ENCODE peak calls at places on chromosomes 7 and 10, in four cellular contexts. One of them, this sample, is unnamed.
A peak's percentile ranks its signal among the peaks of the same experiment; 100 is the strongest.

GRCh38 chr7:44563171-44563679 is 10.5 kb downstream of the DDX56 start:
- ATAC-seq in naive thymus-derived CD4-positive, alpha-beta T cell: no peak
- ATAC-seq in left ventricle myocardium superior: no peak
- ATAC-seq in Panc1: peak; percentile 27
- ATAC-seq in this sample: no peak

GRCh38 chr7:103660455-103661371 is 214.7 kb upstream of the SLC26A5 start:
- ATAC-seq in naive thymus-derived CD4-positive, alpha-beta T cell: no peak
- ATAC-seq in left ventricle myocardium superior: no peak
- ATAC-seq in Panc1: no peak
- ATAC-seq in this sample: no peak

GRCh38 chr7:122137291-122138077 is 6.6 kb downstream of the AASS start:
- ATAC-seq in Panc1: no peak
- ATAC-seq in naive thymus-derived CD4-positive, alpha-beta T cell: no peak
- ATAC-seq in left ventricle myocardium superior: peak; percentile 37
- ATAC-seq in this sample: no peak

GRCh38 chr7:155699180-155699579 is 54.7 kb downstream of the RBM33 start:
- ATAC-seq in naive thymus-derived CD4-positive, alpha-beta T cell: no peak
- ATAC-seq in left ventricle myocardium superior: no peak
- ATAC-seq in Panc1: no peak
- ATAC-seq in this sample: no peak

GRCh38 chr7:117839507-117839906 is 33.7 kb downstream of the CTTNBP2 start:
- ATAC-seq in Panc1: no peak
- ATAC-seq in left ventricle myocardium superior: no peak
- ATAC-seq in naive thymus-derived CD4-positive, alpha-beta T cell: no peak
- ATAC-seq in this sample: no peak

GRCh38 chr10:13913890-13914289 is 327.1 kb downstream of the PRPF18 start:
- ATAC-seq in left ventricle myocardium superior: no peak
- ATAC-seq in Panc1: no peak
- ATAC-seq in naive thymus-derived CD4-positive, alpha-beta T cell: no peak
- ATAC-seq in this sample: no peak

GRCh38 chr7:37405128-37405527 is 43.5 kb downstream of the ELMO1 start:
- ATAC-seq in naive thymus-derived CD4-positive, alpha-beta T cell: no peak
- ATAC-seq in Panc1: no peak
- ATAC-seq in left ventricle myocardium superior: peak; percentile 11
- ATAC-seq in this sample: no peak

GRCh38 chr7:155236386-155236785 is 61.3 kb upstream of the INSIG1 start:
- ATAC-seq in naive thymus-derived CD4-positive, alpha-beta T cell: no peak
- ATAC-seq in left ventricle myocardium superior: no peak
- ATAC-seq in Panc1: peak; percentile 44
- ATAC-seq in this sample: no peak

GRCh38 chr10:11913184-11913641 is 90.1 kb downstream of the PROSER2 start:
- ATAC-seq in left ventricle myocardium superior: no peak
- ATAC-seq in naive thymus-derived CD4-positive, alpha-beta T cell: no peak
- ATAC-seq in Panc1: no peak
- ATAC-seq in this sample: no peak

GRCh38 chr7:143394068-143394467 is 12.9 kb downstream of the ZYX start:
- ATAC-seq in naive thymus-derived CD4-positive, alpha-beta T cell: no peak
- ATAC-seq in left ventricle myocardium superior: no peak
- ATAC-seq in Panc1: no peak
- ATAC-seq in this sample: no peak

GRCh38 chr10:55019461-55019860 is 218.4 kb upstream of the PCDH15 start:
- ATAC-seq in left ventricle myocardium superior: peak; percentile 56
- ATAC-seq in Panc1: no peak
- ATAC-seq in naive thymus-derived CD4-positive, alpha-beta T cell: no peak
- ATAC-seq in this sample: no peak

GRCh38 chr7:35971133-35971995 is 170.5 kb downstream of the SEPTIN7 start:
- ATAC-seq in naive thymus-derived CD4-positive, alpha-beta T cell: peak; percentile 54
- ATAC-seq in left ventricle myocardium superior: peak; percentile 79
- ATAC-seq in Panc1: peak; percentile 96
- ATAC-seq in this sample: no peak

GRCh38 chr7:50404392-50404791 is 45.8 kb downstream of the FIGNL1 start:
- ATAC-seq in Panc1: peak; percentile 67
- ATAC-seq in left ventricle myocardium superior: no peak
- ATAC-seq in naive thymus-derived CD4-positive, alpha-beta T cell: peak; percentile 26
- ATAC-seq in this sample: no peak

GRCh38 chr10:5595591-5596590 is 70.5 kb downstream of the ASB13 start:
- ATAC-seq in left ventricle myocardium superior: no peak
- ATAC-seq in naive thymus-derived CD4-positive, alpha-beta T cell: no peak
- ATAC-seq in Panc1: peak; percentile 84
- ATAC-seq in this sample: peak; percentile 70

GRCh38 chr7:35967366-35968139 is 166.7 kb downstream of the SEPTIN7 start:
- ATAC-seq in Panc1: no peak
- ATAC-seq in left ventricle myocardium superior: no peak
- ATAC-seq in naive thymus-derived CD4-positive, alpha-beta T cell: no peak
- ATAC-seq in this sample: no peak

GRCh38 chr10:30639946-30640786 is 10.6 kb upstream of the LYZL2 start:
- ATAC-seq in Panc1: no peak
- ATAC-seq in naive thymus-derived CD4-positive, alpha-beta T cell: peak; percentile 34
- ATAC-seq in left ventricle myocardium superior: peak; percentile 52
- ATAC-seq in this sample: peak; percentile 50

GRCh38 chr10:44879531-44879899 is 31.6 kb upstream of the TMEM72 start:
- ATAC-seq in naive thymus-derived CD4-positive, alpha-beta T cell: no peak
- ATAC-seq in left ventricle myocardium superior: peak; percentile 25
- ATAC-seq in Panc1: peak; percentile 6
- ATAC-seq in this sample: no peak

GRCh38 chr7:24911213-24911603 is 68.8 kb downstream of the OSBPL3 start:
- ATAC-seq in naive thymus-derived CD4-positive, alpha-beta T cell: peak; percentile 84
- ATAC-seq in left ventricle myocardium superior: peak; percentile 35
- ATAC-seq in Panc1: no peak
- ATAC-seq in this sample: peak; percentile 7

GRCh38 chr7:128155100-128155763 is 85.8 kb upstream of the LEP start:
- ATAC-seq in Panc1: no peak
- ATAC-seq in naive thymus-derived CD4-positive, alpha-beta T cell: peak; percentile 61
- ATAC-seq in left ventricle myocardium superior: no peak
- ATAC-seq in this sample: peak; percentile 38

GRCh38 chr7:24024689-24025088 is 259.3 kb upstream of the NPY start:
- ATAC-seq in Panc1: no peak
- ATAC-seq in left ventricle myocardium superior: no peak
- ATAC-seq in naive thymus-derived CD4-positive, alpha-beta T cell: no peak
- ATAC-seq in this sample: no peak

GRCh38 chr10:86957471-86958108 is at the start of gene MMRN2:
- ATAC-seq in Panc1: no peak
- ATAC-seq in naive thymus-derived CD4-positive, alpha-beta T cell: no peak
- ATAC-seq in left ventricle myocardium superior: peak; percentile 5
- ATAC-seq in this sample: no peak

GRCh38 chr10:33120700-33121099 is 162.7 kb upstream of the ITGB1 start:
- ATAC-seq in naive thymus-derived CD4-positive, alpha-beta T cell: no peak
- ATAC-seq in Panc1: no peak
- ATAC-seq in left ventricle myocardium superior: no peak
- ATAC-seq in this sample: peak; percentile 85

GRCh38 chr7:35818513-35818912 is 17.7 kb downstream of the SEPTIN7 start:
- ATAC-seq in Panc1: no peak
- ATAC-seq in left ventricle myocardium superior: no peak
- ATAC-seq in naive thymus-derived CD4-positive, alpha-beta T cell: no peak
- ATAC-seq in this sample: peak; percentile 52

GRCh38 chr7:18117482-18117881 is 89.8 kb upstream of the PRPS1L1 start:
- ATAC-seq in Panc1: no peak
- ATAC-seq in left ventricle myocardium superior: no peak
- ATAC-seq in naive thymus-derived CD4-positive, alpha-beta T cell: no peak
- ATAC-seq in this sample: no peak

GRCh38 chr10:11012476-11012875 is 5.2 kb upstream of the CELF2 start:
- ATAC-seq in naive thymus-derived CD4-positive, alpha-beta T cell: no peak
- ATAC-seq in Panc1: no peak
- ATAC-seq in left ventricle myocardium superior: peak; percentile 63
- ATAC-seq in this sample: no peak

GRCh38 chr7:4740796-4741195 is 34.6 kb upstream of the AP5Z1 start:
- ATAC-seq in naive thymus-derived CD4-positive, alpha-beta T cell: no peak
- ATAC-seq in left ventricle myocardium superior: no peak
- ATAC-seq in Panc1: no peak
- ATAC-seq in this sample: no peak

GRCh38 chr10:104170610-104171269 is 48.8 kb downstream of the SFR1 start:
- ATAC-seq in naive thymus-derived CD4-positive, alpha-beta T cell: peak; percentile 93
- ATAC-seq in Panc1: no peak
- ATAC-seq in left ventricle myocardium superior: no peak
- ATAC-seq in this sample: no peak

GRCh38 chr7:151313857-151314256 is 27.8 kb upstream of the NUB1 start:
- ATAC-seq in naive thymus-derived CD4-positive, alpha-beta T cell: no peak
- ATAC-seq in left ventricle myocardium superior: peak; percentile 93
- ATAC-seq in Panc1: peak; percentile 77
- ATAC-seq in this sample: peak; percentile 73

GRCh38 chr10:27844223-27844622 is 98.6 kb upstream of the MKX start:
- ATAC-seq in left ventricle myocardium superior: peak; percentile 60
- ATAC-seq in naive thymus-derived CD4-positive, alpha-beta T cell: no peak
- ATAC-seq in Panc1: no peak
- ATAC-seq in this sample: no peak

GRCh38 chr7:31059551-31059950 is 7.4 kb downstream of the ADCYAP1R1 start:
- ATAC-seq in naive thymus-derived CD4-positive, alpha-beta T cell: no peak
- ATAC-seq in left ventricle myocardium superior: peak; percentile 30
- ATAC-seq in Panc1: no peak
- ATAC-seq in this sample: no peak

GRCh38 chr7:123594813-123595241 is 6.8 kb upstream of the ASB15 start:
- ATAC-seq in Panc1: no peak
- ATAC-seq in naive thymus-derived CD4-positive, alpha-beta T cell: no peak
- ATAC-seq in left ventricle myocardium superior: no peak
- ATAC-seq in this sample: no peak

GRCh38 chr10:15856328-15857000 is 3.8 kb downstream of the MINDY3 start:
- ATAC-seq in naive thymus-derived CD4-positive, alpha-beta T cell: no peak
- ATAC-seq in left ventricle myocardium superior: no peak
- ATAC-seq in Panc1: no peak
- ATAC-seq in this sample: no peak

GRCh38 chr10:103241262-103242011 is 4.2 kb upstream of the RPEL1 start:
- ATAC-seq in left ventricle myocardium superior: peak; percentile 25
- ATAC-seq in Panc1: peak; percentile 85
- ATAC-seq in naive thymus-derived CD4-positive, alpha-beta T cell: peak; percentile 83
- ATAC-seq in this sample: no peak

GRCh38 chr7:157570531-157571200 is 233.9 kb downstream of the DNAJB6 start:
- ATAC-seq in Panc1: no peak
- ATAC-seq in naive thymus-derived CD4-positive, alpha-beta T cell: no peak
- ATAC-seq in left ventricle myocardium superior: no peak
- ATAC-seq in this sample: peak; percentile 78

GRCh38 chr7:28329616-28330373 is 82.5 kb upstream of the CREB5 start:
- ATAC-seq in left ventricle myocardium superior: peak; percentile 41
- ATAC-seq in naive thymus-derived CD4-positive, alpha-beta T cell: peak; percentile 69
- ATAC-seq in Panc1: no peak
- ATAC-seq in this sample: peak; percentile 62

GRCh38 chr7:158391541-158391940 is 196.1 kb downstream of the PTPRN2 start:
- ATAC-seq in Panc1: no peak
- ATAC-seq in naive thymus-derived CD4-positive, alpha-beta T cell: no peak
- ATAC-seq in left ventricle myocardium superior: no peak
- ATAC-seq in this sample: no peak

GRCh38 chr10:78981970-78982281 is 86.8 kb upstream of the ZMIZ1 start:
- ATAC-seq in Panc1: peak; percentile 63
- ATAC-seq in naive thymus-derived CD4-positive, alpha-beta T cell: no peak
- ATAC-seq in left ventricle myocardium superior: peak; percentile 87
- ATAC-seq in this sample: no peak

GRCh38 chr10:3046210-3046779 is 21.1 kb upstream of the PFKP start:
- ATAC-seq in left ventricle myocardium superior: no peak
- ATAC-seq in naive thymus-derived CD4-positive, alpha-beta T cell: no peak
- ATAC-seq in Panc1: no peak
- ATAC-seq in this sample: no peak

GRCh38 chr7:140967438-140967837 is 42.7 kb upstream of the BRAF start:
- ATAC-seq in Panc1: no peak
- ATAC-seq in left ventricle myocardium superior: no peak
- ATAC-seq in naive thymus-derived CD4-positive, alpha-beta T cell: no peak
- ATAC-seq in this sample: no peak

GRCh38 chr7:55439627-55440026 is 74.5 kb downstream of the LANCL2 start:
- ATAC-seq in left ventricle myocardium superior: peak; percentile 34
- ATAC-seq in naive thymus-derived CD4-positive, alpha-beta T cell: no peak
- ATAC-seq in Panc1: no peak
- ATAC-seq in this sample: no peak